ENCODE peak calls at places on chromosomes 16 and 17, in seven cellular contexts. One of them, this sample, is unnamed.
A peak's percentile ranks its signal among the peaks of the same experiment; 100 is the strongest.

GRCh38 chr16:85326113-85326793 is 214.0 kb upstream of the CIBAR2 start:
- DNase-seq in heart right ventricle: no peak
- DNase-seq in endothelial cell: no peak
- DNase-seq in AG10803: peak; percentile 13
- DNase-seq in AG09309: no peak
- DNase-seq in sigmoid colon: no peak
- DNase-seq in GM10248: no peak
- DNase-seq in this sample: no peak

GRCh38 chr16:87918314-87918713 is 18.0 kb downstream of the CA5A start:
- DNase-seq in AG09309: no peak
- DNase-seq in sigmoid colon: peak; percentile 74
- DNase-seq in GM10248: no peak
- DNase-seq in AG10803: peak; percentile 77
- DNase-seq in heart right ventricle: no peak
- DNase-seq in endothelial cell: no peak
- DNase-seq in this sample: no peak

GRCh38 chr16:61074324-61074723 is 961.9 kb downstream of the CDH8 start:
- DNase-seq in endothelial cell: no peak
- DNase-seq in sigmoid colon: no peak
- DNase-seq in GM10248: no peak
- DNase-seq in heart right ventricle: no peak
- DNase-seq in AG09309: no peak
- DNase-seq in AG10803: no peak
- DNase-seq in this sample: no peak

GRCh38 chr16:21986692-21987246 is 14.1 kb downstream of the PDZD9 start:
- DNase-seq in GM10248: no peak
- DNase-seq in sigmoid colon: no peak
- DNase-seq in AG10803: no peak
- DNase-seq in endothelial cell: no peak
- DNase-seq in heart right ventricle: no peak
- DNase-seq in AG09309: no peak
- DNase-seq in this sample: no peak

GRCh38 chr16:2468725-2469398 is 2.2 kb upstream of the NTN3 start:
- DNase-seq in AG09309: no peak
- DNase-seq in GM10248: peak; percentile 80
- DNase-seq in endothelial cell: no peak
- DNase-seq in heart right ventricle: peak; percentile 51
- DNase-seq in sigmoid colon: no peak
- DNase-seq in AG10803: no peak
- DNase-seq in this sample: no peak

GRCh38 chr16:89322381-89323119 is 105.0 kb downstream of the ZNF778 start:
- DNase-seq in endothelial cell: peak; percentile 50
- DNase-seq in GM10248: no peak
- DNase-seq in AG10803: peak; percentile 78
- DNase-seq in sigmoid colon: peak; percentile 88
- DNase-seq in AG09309: no peak
- DNase-seq in heart right ventricle: no peak
- DNase-seq in this sample: no peak

GRCh38 chr17:40121191-40121885 is 433 bp upstream of the MSL1 start:
- DNase-seq in AG09309: no peak
- DNase-seq in endothelial cell: peak; percentile 45
- DNase-seq in heart right ventricle: peak; percentile 58
- DNase-seq in sigmoid colon: peak; percentile 83
- DNase-seq in AG10803: peak; percentile 49
- DNase-seq in GM10248: peak; percentile 50
- DNase-seq in this sample: peak; percentile 43

GRCh38 chr16:30651124-30652004 is 604 bp downstream of the PRR14 start:
- DNase-seq in endothelial cell: peak; percentile 73
- DNase-seq in heart right ventricle: peak; percentile 74
- DNase-seq in sigmoid colon: peak; percentile 85
- DNase-seq in GM10248: peak; percentile 88
- DNase-seq in AG10803: peak; percentile 69
- DNase-seq in AG09309: no peak
- DNase-seq in this sample: peak; percentile 87

GRCh38 chr17:50613007-50613406 is 21.7 kb upstream of the ABCC3 start:
- DNase-seq in AG09309: no peak
- DNase-seq in endothelial cell: no peak
- DNase-seq in heart right ventricle: no peak
- DNase-seq in AG10803: no peak
- DNase-seq in sigmoid colon: no peak
- DNase-seq in GM10248: no peak
- DNase-seq in this sample: no peak

GRCh38 chr16:81035975-81036750 is 521 bp downstream of the ATMIN start:
- DNase-seq in AG10803: peak; percentile 26
- DNase-seq in AG09309: no peak
- DNase-seq in endothelial cell: peak; percentile 50
- DNase-seq in GM10248: peak; percentile 64
- DNase-seq in sigmoid colon: peak; percentile 72
- DNase-seq in heart right ventricle: peak; percentile 39
- DNase-seq in this sample: peak; percentile 46

GRCh38 chr17:71118039-71118438 is 948.7 kb downstream of the KCNJ2 start:
- DNase-seq in AG09309: no peak
- DNase-seq in AG10803: no peak
- DNase-seq in endothelial cell: peak; percentile 4
- DNase-seq in GM10248: no peak
- DNase-seq in sigmoid colon: no peak
- DNase-seq in heart right ventricle: no peak
- DNase-seq in this sample: no peak

GRCh38 chr17:5821813-5822212 is 237.5 kb upstream of the NLRP1 start:
- DNase-seq in GM10248: no peak
- DNase-seq in AG10803: peak; percentile 65
- DNase-seq in sigmoid colon: no peak
- DNase-seq in heart right ventricle: no peak
- DNase-seq in AG09309: no peak
- DNase-seq in endothelial cell: no peak
- DNase-seq in this sample: no peak

GRCh38 chr17:76940738-76941350 is 72.6 kb downstream of the MGAT5B start:
- DNase-seq in endothelial cell: peak; percentile 56
- DNase-seq in GM10248: no peak
- DNase-seq in sigmoid colon: no peak
- DNase-seq in heart right ventricle: no peak
- DNase-seq in AG09309: no peak
- DNase-seq in AG10803: no peak
- DNase-seq in this sample: peak; percentile 48

GRCh38 chr16:84298376-84298899 is 3.8 kb downstream of the WFDC1 start:
- DNase-seq in AG09309: no peak
- DNase-seq in GM10248: no peak
- DNase-seq in heart right ventricle: no peak
- DNase-seq in endothelial cell: no peak
- DNase-seq in AG10803: no peak
- DNase-seq in sigmoid colon: peak; percentile 84
- DNase-seq in this sample: no peak

GRCh38 chr16:67967956-67968439 is 439 bp downstream of the SLC12A4 start:
- DNase-seq in AG09309: no peak
- DNase-seq in AG10803: peak; percentile 42
- DNase-seq in GM10248: peak; percentile 57
- DNase-seq in sigmoid colon: no peak
- DNase-seq in heart right ventricle: peak; percentile 68
- DNase-seq in endothelial cell: no peak
- DNase-seq in this sample: peak; percentile 42

GRCh38 chr17:65978881-65979280 is 213.1 kb downstream of the CEP112 start:
- DNase-seq in sigmoid colon: no peak
- DNase-seq in AG09309: no peak
- DNase-seq in GM10248: no peak
- DNase-seq in endothelial cell: no peak
- DNase-seq in AG10803: no peak
- DNase-seq in heart right ventricle: no peak
- DNase-seq in this sample: no peak

GRCh38 chr17:67018429-67019125 is 25.8 kb upstream of the CACNG1 start:
- DNase-seq in AG09309: no peak
- DNase-seq in heart right ventricle: no peak
- DNase-seq in endothelial cell: no peak
- DNase-seq in GM10248: no peak
- DNase-seq in sigmoid colon: no peak
- DNase-seq in AG10803: no peak
- DNase-seq in this sample: no peak

GRCh38 chr16:21673469-21673868 is 9.7 kb downstream of the OTOA start:
- DNase-seq in AG09309: no peak
- DNase-seq in endothelial cell: no peak
- DNase-seq in GM10248: no peak
- DNase-seq in sigmoid colon: no peak
- DNase-seq in AG10803: no peak
- DNase-seq in heart right ventricle: no peak
- DNase-seq in this sample: no peak

GRCh38 chr17:67245694-67246397 is 850 bp upstream of the HELZ start:
- DNase-seq in endothelial cell: peak; percentile 53
- DNase-seq in AG10803: no peak
- DNase-seq in sigmoid colon: no peak
- DNase-seq in AG09309: no peak
- DNase-seq in heart right ventricle: peak; percentile 39
- DNase-seq in GM10248: peak; percentile 44
- DNase-seq in this sample: peak; percentile 52

GRCh38 chr17:4536259-4536741 is 18.9 kb downstream of the MYBBP1A start:
- DNase-seq in AG09309: no peak
- DNase-seq in sigmoid colon: no peak
- DNase-seq in heart right ventricle: no peak
- DNase-seq in AG10803: no peak
- DNase-seq in endothelial cell: no peak
- DNase-seq in GM10248: no peak
- DNase-seq in this sample: no peak

GRCh38 chr17:76419576-76420245 is 33.2 kb downstream of the UBE2O start:
- DNase-seq in endothelial cell: no peak
- DNase-seq in AG10803: no peak
- DNase-seq in heart right ventricle: no peak
- DNase-seq in GM10248: no peak
- DNase-seq in AG09309: no peak
- DNase-seq in sigmoid colon: no peak
- DNase-seq in this sample: no peak

GRCh38 chr17:13351046-13351445 is 250.7 kb downstream of the HS3ST3A1 start:
- DNase-seq in GM10248: no peak
- DNase-seq in heart right ventricle: no peak
- DNase-seq in AG10803: peak; percentile 79
- DNase-seq in sigmoid colon: no peak
- DNase-seq in AG09309: peak; percentile 29
- DNase-seq in endothelial cell: no peak
- DNase-seq in this sample: no peak

GRCh38 chr16:5615868-5616642 is 518.5 kb upstream of the EEF2KMT start:
- DNase-seq in endothelial cell: peak; percentile 76
- DNase-seq in sigmoid colon: peak; percentile 66
- DNase-seq in AG10803: no peak
- DNase-seq in AG09309: no peak
- DNase-seq in heart right ventricle: peak; percentile 28
- DNase-seq in GM10248: peak; percentile 59
- DNase-seq in this sample: peak; percentile 54

GRCh38 chr17:68777243-68777855 is 176.2 kb upstream of the FAM20A start:
- DNase-seq in AG10803: peak; percentile 96
- DNase-seq in endothelial cell: peak; percentile 73
- DNase-seq in sigmoid colon: peak; percentile 77
- DNase-seq in GM10248: peak; percentile 34
- DNase-seq in AG09309: no peak
- DNase-seq in heart right ventricle: peak; percentile 17
- DNase-seq in this sample: peak; percentile 37

GRCh38 chr17:80364091-80364691 is 50.8 kb upstream of the ENDOV start:
- DNase-seq in GM10248: no peak
- DNase-seq in sigmoid colon: peak; percentile 65
- DNase-seq in heart right ventricle: no peak
- DNase-seq in AG10803: no peak
- DNase-seq in AG09309: no peak
- DNase-seq in endothelial cell: no peak
- DNase-seq in this sample: peak; percentile 47

GRCh38 chr16:51140112-51140511 is 11.0 kb downstream of the SALL1 start:
- DNase-seq in sigmoid colon: no peak
- DNase-seq in GM10248: no peak
- DNase-seq in endothelial cell: no peak
- DNase-seq in AG09309: no peak
- DNase-seq in AG10803: no peak
- DNase-seq in heart right ventricle: no peak
- DNase-seq in this sample: no peak
- TF ChIP-seq CTCF in sigmoid colon: no peak
- TF ChIP-seq CTCF in GM10248: no peak
- TF ChIP-seq CTCF in endothelial cell: no peak
- TF ChIP-seq CTCF in AG09309: no peak
- TF ChIP-seq CTCF in AG10803: no peak
- TF ChIP-seq CTCF in heart right ventricle: no peak
- TF ChIP-seq CTCF in this sample: no peak

DNA sequence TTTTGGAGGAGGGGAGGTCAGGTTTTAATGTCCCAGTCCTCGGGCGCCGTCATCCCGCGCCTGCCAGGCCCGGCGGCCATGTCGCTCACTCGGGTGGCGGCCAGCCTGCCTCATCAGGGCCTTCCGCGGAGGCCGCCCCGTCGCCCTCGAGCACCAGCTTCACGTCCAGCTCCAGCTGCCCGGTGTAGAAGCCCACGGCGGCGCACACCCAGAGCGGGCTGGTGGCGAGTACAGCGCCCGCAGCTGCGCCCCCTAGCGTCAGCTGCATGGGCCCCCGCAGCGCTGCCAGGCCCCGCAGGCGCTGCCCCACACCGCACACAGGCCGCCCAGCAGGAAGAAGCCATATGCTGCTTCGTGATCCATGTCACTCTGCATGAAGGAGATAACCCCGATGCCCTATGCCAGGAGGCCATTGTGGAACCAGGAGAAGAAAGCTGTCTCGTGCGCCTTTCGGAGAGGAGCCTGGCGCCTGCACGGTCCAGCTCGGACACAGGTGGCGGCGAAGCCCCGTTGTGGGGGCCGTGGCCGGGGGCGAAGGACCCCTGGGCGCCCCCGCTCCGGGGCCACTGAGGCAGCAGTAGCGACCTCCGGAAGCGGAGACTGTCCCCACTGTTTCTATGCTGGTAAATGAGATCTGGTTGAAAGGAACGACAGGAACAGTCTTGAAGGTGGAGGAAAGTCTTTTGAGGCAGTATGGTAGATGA is 9.6 kb downstream of the AP2B1 start:
- DNase-seq in endothelial cell: peak; percentile 69
- DNase-seq in AG09309: no peak
- DNase-seq in AG10803: no peak
- DNase-seq in sigmoid colon: no peak
- DNase-seq in GM10248: no peak
- DNase-seq in heart right ventricle: no peak
- DNase-seq in this sample: no peak
- TF ChIP-seq CTCF in endothelial cell: peak; percentile 77
- TF ChIP-seq CTCF in AG09309: no peak
- TF ChIP-seq CTCF in AG10803: no peak
- TF ChIP-seq CTCF in sigmoid colon: no peak
- TF ChIP-seq CTCF in GM10248: no peak
- TF ChIP-seq CTCF in heart right ventricle: no peak
- TF ChIP-seq CTCF in this sample: no peak

DNA sequence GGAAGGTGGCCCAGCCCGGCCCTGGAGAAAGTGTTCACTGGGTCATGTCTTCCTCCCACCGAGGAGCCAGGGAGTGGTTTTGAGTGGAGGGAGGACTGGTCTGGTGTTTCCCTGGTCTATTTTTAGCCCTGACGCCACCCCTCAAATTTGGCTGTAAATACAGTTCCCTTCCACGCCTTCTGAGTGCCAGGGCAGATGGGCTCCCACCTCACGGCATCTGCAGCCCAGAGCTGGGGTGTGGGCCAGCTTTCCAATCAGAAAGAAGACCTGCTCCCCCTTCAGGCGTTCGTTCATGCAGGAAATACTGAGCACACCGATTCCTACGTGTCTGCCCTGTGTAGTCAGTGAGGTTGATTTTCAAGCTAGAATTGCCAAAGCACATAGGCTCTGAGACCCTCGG is 53.7 kb downstream of the SNX20 start:
- DNase-seq in AG10803: peak; percentile 54
- DNase-seq in heart right ventricle: peak; percentile 39
- DNase-seq in GM10248: peak; percentile 59
- DNase-seq in endothelial cell: no peak
- DNase-seq in sigmoid colon: peak; percentile 91
- DNase-seq in AG09309: no peak
- DNase-seq in this sample: peak; percentile 75
- TF ChIP-seq CTCF in AG10803: peak; percentile 58
- TF ChIP-seq CTCF in heart right ventricle: peak; percentile 56
- TF ChIP-seq CTCF in GM10248: peak; percentile 55
- TF ChIP-seq CTCF in endothelial cell: no peak
- TF ChIP-seq CTCF in sigmoid colon: peak; percentile 54
- TF ChIP-seq CTCF in AG09309: peak; percentile 16
- TF ChIP-seq CTCF in this sample: peak; percentile 32

GRCh38 chr16:589658-590159 is at the start of gene RAB40C:
- DNase-seq in GM10248: peak; percentile 99
- DNase-seq in heart right ventricle: peak; percentile 99
- DNase-seq in AG09309: peak; percentile 93
- DNase-seq in AG10803: peak; percentile 98
- DNase-seq in sigmoid colon: peak; percentile 100
- DNase-seq in endothelial cell: peak; percentile 98
- DNase-seq in this sample: peak; percentile 99
- TF ChIP-seq CTCF in GM10248: peak; percentile 17
- TF ChIP-seq CTCF in heart right ventricle: no peak
- TF ChIP-seq CTCF in AG09309: peak; percentile 19
- TF ChIP-seq CTCF in AG10803: no peak
- TF ChIP-seq CTCF in sigmoid colon: no peak
- TF ChIP-seq CTCF in endothelial cell: no peak
- TF ChIP-seq CTCF in this sample: no peak